ENCODE peak calls at places on chromosomes 13 and 19, in six cellular contexts. F is left lung, A is HepG2, W is cardiac muscle cell, Y is sigmoid colon, J is osteoblast. O is an unnamed sample. For H3K36me3, the result is how much of the 10 kb centered on the place peaks cover.

GRCh38 chr19:34096020-34096915 is 76.0 kb upstream of the LSM14A start:
- DNase-seq in W (peak), A (peak), Y (no peak), J (peak), F (no peak), O (peak)

GRCh38 chr19:11242864-11243797 is 3.7 kb downstream of the ANGPTL8 start:
- DNase-seq in J (peak), Y (peak), W (peak), F (peak), A (peak), O (no peak)

GRCh38 chr13:23600534-23600933 is 30.3 kb downstream of the TNFRSF19 start:
- DNase-seq in J (no peak), A (no peak), Y (no peak), F (no peak), W (no peak), O (no peak)

GRCh38 chr19:55344444-55344843 is 4.8 kb downstream of the KMT5C start:
- DNase-seq in Y (no peak), J (peak), A (no peak), W (no peak), F (no peak), O (no peak)

GRCh38 chr13:47708386-47708785 is 292.7 kb downstream of the SUCLA2 start:
- DNase-seq in Y (no peak), A (no peak), F (no peak), W (no peak), J (peak), O (no peak)

GRCh38 chr13:84776578-84776977 is 894.3 kb upstream of the SLITRK1 start:
- DNase-seq in A (no peak), J (no peak), Y (no peak), F (no peak), W (no peak), O (no peak)

GRCh38 chr19:17184381-17184841 is 30.7 kb upstream of the USE1 start:
- DNase-seq in A (no peak), J (peak), F (no peak), Y (no peak), W (no peak), O (no peak)

GRCh38 chr13:48110930-48111721 is 16.2 kb upstream of the MED4 start:
- DNase-seq in A (peak), J (no peak), W (no peak), Y (no peak), F (no peak), O (no peak)

GRCh38 chr13:91280806-91281205 is 66.7 kb upstream of the MIR17HG start:
- DNase-seq in F (no peak), J (no peak), Y (no peak), W (no peak), A (no peak), O (no peak)

GRCh38 chr13:107202371-107203023 is 634.6 kb upstream of the ARGLU1 start:
- DNase-seq in A (peak), W (no peak), F (no peak), Y (no peak), J (no peak), O (peak)

GRCh38 chr19:19064811-19065745 is 1.3 kb downstream of the SLC25A42 start:
- DNase-seq in F (no peak), J (peak), W (peak), A (no peak), Y (no peak), O (no peak)

GRCh38 chr13:114125589-114125988 is 6.8 kb downstream of the RASA3 start:
- DNase-seq in F (no peak), A (no peak), Y (no peak), J (no peak), W (no peak), O (no peak)

GRCh38 chr13:29438772-29439171 is 156.7 kb downstream of the SLC7A1 start:
- DNase-seq in F (no peak), J (no peak), A (no peak), W (peak), Y (no peak), O (no peak)

DNA sequence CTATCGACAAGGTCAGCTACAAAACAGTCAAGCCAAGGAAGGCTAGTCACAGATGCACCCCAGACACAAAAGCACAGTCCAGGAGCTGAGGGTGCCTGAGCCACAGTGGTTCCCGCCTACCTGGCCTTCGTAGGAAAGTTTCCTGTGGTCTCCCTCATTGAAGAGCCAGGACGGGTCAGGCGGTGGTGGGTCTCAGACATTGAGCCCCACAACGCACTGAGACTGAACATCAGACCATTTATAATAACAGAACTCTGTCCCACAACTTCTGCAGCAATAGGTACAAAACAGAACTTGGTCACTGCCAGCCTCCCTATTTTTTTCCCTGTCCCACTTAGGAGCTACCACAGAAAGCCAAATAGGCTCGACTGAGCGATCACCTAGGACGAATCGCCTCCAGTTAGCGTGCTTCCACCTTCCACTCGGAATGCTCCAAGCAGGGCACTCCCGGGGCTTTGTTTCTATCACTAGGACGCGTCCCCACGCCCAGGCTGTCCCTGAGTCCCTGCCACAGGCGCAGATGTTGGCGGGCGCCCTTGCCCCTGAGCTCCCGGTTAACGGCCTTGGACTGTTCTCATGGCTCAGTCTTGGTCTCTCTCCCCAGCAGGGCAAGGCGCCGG is 640 bp upstream of the ZNF544 start:
- DNase-seq in J (peak), W (peak), A (no peak), Y (no peak), F (no peak), O (no peak)
- H3K4me3 ChIP-seq in J (peak), W (peak), A (peak), Y (peak), F (peak), O (peak)

GRCh38 chr19:38387550-38388309 is at the start of gene GGN:
- DNase-seq in A (peak), J (peak), F (peak), Y (peak), W (peak), O (peak)
- TF ChIP-seq CTCF in A (no peak), J (no peak), F (no peak), Y (no peak), W (no peak), O (no peak)

GRCh38 chr19:51821921-51822716 is 27.2 kb downstream of the FPR3 start:
- DNase-seq in F (no peak), J (no peak), W (no peak), Y (no peak), A (no peak), O (no peak)

GRCh38 chr19:51821511-51821910 is 26.6 kb downstream of the FPR3 start:
- DNase-seq in W (no peak), Y (no peak), A (no peak), J (no peak), F (no peak), O (no peak)

GRCh38 chr19:51824603-51825002 is 29.6 kb downstream of the FPR3 start:
- DNase-seq in Y (no peak), J (no peak), F (no peak), W (no peak), A (no peak), O (no peak)

GRCh38 chr19:51815038-51815437 is 20.1 kb downstream of the FPR3 start:
- DNase-seq in J (no peak), A (no peak), W (no peak), Y (no peak), F (no peak), O (no peak)

DNA sequence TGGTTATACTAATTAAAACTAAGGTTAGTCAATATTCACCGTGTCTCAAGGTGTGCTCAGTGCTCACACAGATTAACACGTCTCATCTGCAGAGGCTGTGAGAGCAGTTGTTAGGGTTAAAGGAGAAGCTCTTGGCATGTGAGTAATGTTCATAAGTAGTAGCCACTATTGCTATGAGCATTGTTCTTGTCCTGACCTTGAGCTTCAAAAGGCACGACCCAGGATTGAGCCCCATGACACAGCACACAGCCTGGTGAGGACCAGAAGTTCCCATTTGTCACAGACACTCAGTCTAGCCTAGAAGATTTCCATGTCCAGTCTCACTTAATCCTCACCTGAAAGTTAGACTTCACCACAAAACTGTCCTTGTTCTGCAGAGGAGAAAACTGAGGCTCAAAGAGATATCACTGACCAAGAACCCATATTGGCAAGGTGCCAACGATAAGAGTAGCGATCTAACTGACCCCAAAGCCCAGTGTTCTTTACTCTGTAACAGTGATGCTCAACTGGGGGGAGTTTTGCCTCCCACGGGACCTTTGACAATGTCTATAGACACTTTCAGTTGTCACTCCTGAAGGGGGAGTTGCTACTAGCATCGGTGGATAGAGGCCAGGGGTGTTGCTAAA is 26.0 kb downstream of the FPR3 start:
- DNase-seq in W (no peak), J (no peak), Y (no peak), A (no peak), F (no peak), O (no peak)
- H3K36me3 ChIP-seq in W (under half), J (under half), Y (under half), A (under half), F (under half), O (under half)

DNA sequence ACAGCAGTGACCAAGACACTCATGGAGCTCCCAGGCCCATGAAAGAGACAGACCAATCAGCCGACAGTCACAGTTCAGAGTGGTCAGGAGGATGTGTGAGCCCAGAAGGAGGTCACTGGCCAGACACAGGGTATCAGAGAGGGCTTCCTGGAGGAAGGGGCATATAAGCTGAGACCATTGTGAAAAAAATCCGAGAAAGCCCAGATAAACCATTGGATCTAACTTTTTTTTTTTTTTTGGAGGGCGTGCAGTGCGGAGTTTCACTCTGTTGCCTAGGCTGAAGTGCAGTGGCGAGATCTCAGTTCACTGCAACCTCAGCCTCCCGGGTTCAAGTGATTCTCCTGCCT is 4.2 kb downstream of the ITPKC start:
- DNase-seq in Y (no peak), J (peak), W (no peak), A (no peak), F (no peak), O (no peak)
- H3K4me3 ChIP-seq in Y (peak), J (no peak), W (no peak), A (no peak), F (peak), O (no peak)

GRCh38 chr13:103188688-103189326 is 122.6 kb upstream of the SLC10A2 start:
- DNase-seq in Y (no peak), A (no peak), W (peak), J (no peak), F (no peak), O (no peak)
- TF ChIP-seq CTCF in Y (no peak), A (peak), W (peak), J (peak), F (peak), O (peak)

DNA sequence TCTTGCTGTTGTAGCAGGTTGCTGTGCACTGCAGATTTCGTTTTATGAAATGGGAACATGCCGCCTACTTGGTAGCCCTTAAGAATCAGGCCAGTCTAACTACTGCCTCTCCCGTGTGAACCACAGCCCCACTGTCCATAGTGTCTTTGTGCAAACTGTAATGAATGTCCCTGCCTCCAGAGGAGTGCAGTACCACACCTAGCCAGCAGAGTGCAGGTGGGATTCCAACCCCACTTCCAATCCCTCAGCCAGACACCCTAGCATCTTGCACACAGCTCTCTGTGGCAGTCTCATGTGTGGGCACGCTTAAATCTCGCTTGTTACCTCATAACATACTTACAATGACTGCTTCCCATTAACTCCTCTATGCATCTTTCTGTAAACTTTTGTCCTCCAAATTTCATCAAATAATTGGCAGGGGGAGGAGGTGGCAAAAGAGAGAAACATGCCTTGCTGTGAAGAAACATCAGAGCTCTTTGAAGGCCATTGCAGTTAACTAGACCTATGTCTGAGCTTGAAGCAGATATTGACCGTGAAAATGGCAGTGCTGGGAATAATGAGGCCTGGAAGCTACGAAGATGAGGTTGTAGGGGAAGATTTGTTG is 47.2 kb downstream of the ZAR1L start:
- DNase-seq in A (no peak), W (no peak), Y (no peak), F (no peak), J (no peak), O (no peak)
- H3K36me3 ChIP-seq in A (under half), W (under half), Y (under half), F (under half), J (under half), O (under half)